ENCODE peak calls at places on chromosomes 5 and 9, in five cellular contexts. G is AG04450, I is ascending aorta, T is H7, H is NCI-H2029. O is an unnamed sample.

GRCh38 chr5:138989720-138990119 is 114.6 kb upstream of the LRRTM2 start:
- DNase-seq in G (no peak), I (no peak), T (no peak), H (no peak), O (no peak)

GRCh38 chr5:154506049-154506715 is 28.2 kb upstream of the HAND1 start:
- DNase-seq in G (no peak), I (no peak), T (peak; percentile 7), H (no peak), O (no peak)

GRCh38 chr5:59525957-59526356 is 367.6 kb downstream of the PDE4D start:
- DNase-seq in G (peak; percentile 4), I (no peak), T (no peak), H (no peak), O (peak; percentile 58)

GRCh38 chr9:90342607-90343006 is 300.0 kb downstream of the DIRAS2 start:
- DNase-seq in G (no peak), I (no peak), T (no peak), H (no peak), O (no peak)

GRCh38 chr9:86315088-86315487 is 32.8 kb upstream of the ISCA1 start:
- DNase-seq in G (no peak), I (no peak), T (no peak), H (no peak), O (no peak)

GRCh38 chr9:105290401-105290800 is 46.0 kb downstream of the SLC44A1 start:
- DNase-seq in G (no peak), I (no peak), T (no peak), H (no peak), O (no peak)

GRCh38 chr9:122370869-122371467 is at the start of gene PTGS1:
- DNase-seq in G (no peak), I (no peak), T (peak; percentile 92), H (peak; percentile 13), O (peak; percentile 63)

GRCh38 chr9:99606955-99607354 is 214.7 kb upstream of the NR4A3 start:
- DNase-seq in G (no peak), I (no peak), T (no peak), H (no peak), O (no peak)

GRCh38 chr5:136518814-136519213 is 153.5 kb upstream of the TRPC7 start:
- DNase-seq in G (no peak), I (no peak), T (no peak), H (no peak), O (no peak)

GRCh38 chr5:31238497-31238896 is 45.0 kb downstream of the CDH6 start:
- DNase-seq in G (no peak), I (no peak), T (no peak), H (no peak), O (no peak)

O was measured in DMS53.